ENCODE peak calls at places on chromosomes 7 and 10, in six cellular contexts. D, H, C, I, Q and F are unnamed samples.

GRCh38 chr10:71974489-71975011 is 10.4 kb downstream of the CHST3 start:
- DNase-seq in D (no peak), H (no peak), C (no peak), I (no peak), Q (peak), F (no peak)

GRCh38 chr10:124883510-124884321 is 58.2 kb upstream of the ZRANB1 start:
- DNase-seq in D (no peak), H (no peak), C (peak), I (no peak), Q (no peak), F (peak)

GRCh38 chr7:130926021-130926691 is 192.1 kb upstream of the KLF14 start:
- DNase-seq in D (no peak), H (no peak), C (no peak), I (no peak), Q (no peak), F (no peak)

GRCh38 chr10:122777515-122778059 is 68.1 kb downstream of the CUZD1 start:
- DNase-seq in D (no peak), H (no peak), C (no peak), I (no peak), Q (no peak), F (no peak)

GRCh38 chr7:50632561-50633413 is 67.6 kb upstream of the DDC start:
- DNase-seq in D (peak), H (peak), C (no peak), I (peak), Q (peak), F (no peak)

GRCh38 chr10:12980080-12980656 is 21.3 kb downstream of the CCDC3 start:
- DNase-seq in D (no peak), H (no peak), C (no peak), I (no peak), Q (no peak), F (no peak)

GRCh38 chr7:93373537-93373936 is 141.4 kb downstream of the VPS50 start:
- DNase-seq in D (no peak), H (no peak), C (no peak), I (no peak), Q (no peak), F (no peak)

GRCh38 chr7:142300689-142301088 is 42.8 kb upstream of the PRSS58 start:
- DNase-seq in D (peak), H (no peak), C (no peak), I (no peak), Q (no peak), F (no peak)

GRCh38 chr10:123241391-123242141 is 87.4 kb downstream of the BUB3 start:
- DNase-seq in D (no peak), H (no peak), C (no peak), I (no peak), Q (no peak), F (no peak)

GRCh38 chr7:131657881-131658280 is 101.5 kb upstream of the PODXL start:
- DNase-seq in D (no peak), H (no peak), C (no peak), I (no peak), Q (no peak), F (peak)

GRCh38 chr7:151286148-151286547 is 37.7 kb upstream of the SMARCD3 start:
- DNase-seq in D (no peak), H (no peak), C (no peak), I (no peak), Q (no peak), F (no peak)

GRCh38 chr7:137942459-137943115 is 59.3 kb downstream of the CREB3L2 start:
- DNase-seq in D (no peak), H (no peak), C (no peak), I (no peak), Q (peak), F (no peak)

GRCh38 chr10:63521389-63522128 is at the start of gene REEP3:
- DNase-seq in D (peak), H (peak), C (peak), I (peak), Q (peak), F (peak)

GRCh38 chr7:38306136-38306535 is 32.7 kb upstream of the TARP start:
- DNase-seq in D (no peak), H (no peak), C (no peak), I (no peak), Q (peak), F (no peak)

GRCh38 chr10:88858493-88858892 is 6.8 kb upstream of the ANKRD22 start:
- DNase-seq in D (no peak), H (no peak), C (no peak), I (no peak), Q (no peak), F (no peak)

GRCh38 chr10:22301193-22301592 is 15.0 kb upstream of the COMMD3 start:
- DNase-seq in D (no peak), H (no peak), C (no peak), I (no peak), Q (no peak), F (no peak)

GRCh38 chr10:123480845-123481244 is 185.3 kb upstream of the GPR26 start:
- DNase-seq in D (no peak), H (no peak), C (no peak), I (no peak), Q (no peak), F (no peak)

GRCh38 chr7:18770154-18770807 is 274.7 kb downstream of the HDAC9 start:
- DNase-seq in D (no peak), H (no peak), C (no peak), I (no peak), Q (peak), F (no peak)

GRCh38 chr7:36406156-36406555 is 16.5 kb downstream of the ANLN start:
- DNase-seq in D (no peak), H (no peak), C (no peak), I (no peak), Q (peak), F (no peak)

GRCh38 chr10:84613336-84614021 is 285.1 kb downstream of the CCSER2 start:
- DNase-seq in D (peak), H (peak), C (peak), I (no peak), Q (no peak), F (no peak)

GRCh38 chr10:22335204-22335956 is 9.9 kb upstream of the SPAG6 start:
- DNase-seq in D (no peak), H (no peak), C (peak), I (peak), Q (peak), F (peak)

GRCh38 chr7:45384499-45384898 is 189.7 kb upstream of the ADCY1 start:
- DNase-seq in D (no peak), H (no peak), C (no peak), I (no peak), Q (no peak), F (no peak)

GRCh38 chr10:102505462-102506115 is 1.8 kb downstream of the SUFU start:
- DNase-seq in D (no peak), H (no peak), C (no peak), I (no peak), Q (no peak), F (peak)

GRCh38 chr7:9876053-9876452 is 1097.6 kb upstream of the PHF14 start:
- DNase-seq in D (no peak), H (no peak), C (no peak), I (no peak), Q (no peak), F (no peak)

GRCh38 chr7:133980794-133981193 is 146.3 kb upstream of the LRGUK start:
- DNase-seq in D (no peak), H (no peak), C (no peak), I (no peak), Q (no peak), F (no peak)

GRCh38 chr7:151469281-151469680 is 29.3 kb upstream of the CRYGN start:
- DNase-seq in D (no peak), H (no peak), C (no peak), I (no peak), Q (no peak), F (no peak)

GRCh38 chr7:30835396-30835915 is 64.2 kb downstream of the MINDY4 start:
- DNase-seq in D (no peak), H (no peak), C (no peak), I (no peak), Q (no peak), F (no peak)

GRCh38 chr10:112720178-112720577 is 229.9 kb upstream of the TCF7L2 start:
- DNase-seq in D (no peak), H (no peak), C (no peak), I (no peak), Q (no peak), F (no peak)

GRCh38 chr10:86667421-86668181 is 710 bp upstream of the LDB3 start:
- DNase-seq in D (no peak), H (no peak), C (no peak), I (no peak), Q (no peak), F (no peak)

GRCh38 chr10:56286096-56286495 is 75.0 kb downstream of the ZWINT start:
- DNase-seq in D (no peak), H (no peak), C (no peak), I (no peak), Q (no peak), F (no peak)

GRCh38 chr7:69787736-69788431 is 189.6 kb downstream of the AUTS2 start:
- DNase-seq in D (no peak), H (peak), C (no peak), I (no peak), Q (peak), F (no peak)

GRCh38 chr7:84614821-84615506 is 420.4 kb upstream of the SEMA3A start:
- DNase-seq in D (no peak), H (no peak), C (no peak), I (no peak), Q (no peak), F (no peak)

GRCh38 chr10:17386616-17387075 is 67.7 kb downstream of the ST8SIA6 start:
- DNase-seq in D (peak), H (no peak), C (no peak), I (no peak), Q (no peak), F (no peak)

GRCh38 chr10:124089859-124090258 is 3.5 kb downstream of the CHST15 start:
- DNase-seq in D (no peak), H (no peak), C (no peak), I (no peak), Q (no peak), F (no peak)

GRCh38 chr10:8659982-8660381 is 605.5 kb downstream of the GATA3 start:
- DNase-seq in D (no peak), H (no peak), C (no peak), I (no peak), Q (no peak), F (no peak)

GRCh38 chr7:73701357-73701995 is 18.0 kb downstream of the STX1A start:
- DNase-seq in D (peak), H (no peak), C (no peak), I (no peak), Q (peak), F (no peak)

GRCh38 chr10:56178210-56178609 is 182.8 kb downstream of the ZWINT start:
- DNase-seq in D (no peak), H (no peak), C (no peak), I (no peak), Q (no peak), F (no peak)